ENCODE peak calls at places on chromosome 9, in seven cellular contexts. R is dorsolateral prefrontal cortex; P is uterus; H is colonic mucosa; X is upper lobe of right lung; A is CD8-positive, alpha-beta T cell; G is tibial artery. V is an unnamed sample.

GRCh38 chr9:34590376-34591090 is 1.0 kb upstream of the CNTFR start:
- DNase-seq in H (peak; percentile 65), G (peak; percentile 74), X (no peak), R (no peak), A (no peak), P (peak; percentile 29), V (peak; percentile 16)

GRCh38 chr9:85740821-85741111 is 988 bp downstream of the AGTPBP1 start:
- DNase-seq in R (no peak), H (no peak), P (no peak), G (no peak), A (no peak), X (no peak), V (no peak)

GRCh38 chr9:133386338-133386737 is 10.2 kb downstream of the STKLD1 start:
- DNase-seq in X (no peak), G (no peak), P (no peak), A (no peak), R (no peak), H (no peak), V (no peak)

GRCh38 chr9:106233116-106233515 is 538.8 kb downstream of the TMEM38B start:
- DNase-seq in G (no peak), P (no peak), R (no peak), A (no peak), X (no peak), H (no peak), V (no peak)

GRCh38 chr9:105881654-105882349 is 187.5 kb downstream of the TMEM38B start:
- DNase-seq in A (peak; percentile 69), X (peak; percentile 71), P (peak; percentile 24), G (no peak), R (peak; percentile 58), H (peak; percentile 59), V (peak; percentile 17)

GRCh38 chr9:137444106-137444790 is 3.1 kb upstream of the ENTPD8 start:
- DNase-seq in G (no peak), H (no peak), A (no peak), R (no peak), X (no peak), P (no peak), V (no peak)

GRCh38 chr9:107176701-107177100 is 106.4 kb upstream of the RAD23B start:
- DNase-seq in R (no peak), X (no peak), G (peak; percentile 67), P (peak; percentile 16), H (peak; percentile 20), A (no peak), V (no peak)

GRCh38 chr9:128276574-128277270 is 646 bp downstream of the SWI5 start:
- DNase-seq in A (no peak), G (no peak), X (no peak), H (peak; percentile 54), R (peak; percentile 25), P (peak; percentile 55), V (no peak)

GRCh38 chr9:128088253-128088945 is 20.4 kb downstream of the SLC25A25 start:
- DNase-seq in A (no peak), G (no peak), R (no peak), P (no peak), H (no peak), X (no peak), V (no peak)

GRCh38 chr9:134438204-134438788 is 112.0 kb downstream of the RXRA start:
- DNase-seq in G (no peak), X (peak; percentile 81), A (no peak), H (no peak), P (no peak), R (no peak), V (no peak)

GRCh38 chr9:132869266-132869665 is 8.8 kb downstream of the AK8 start:
- DNase-seq in R (no peak), H (no peak), P (no peak), G (no peak), X (no peak), A (no peak), V (no peak)

GRCh38 chr9:113873926-113874325 is 2.2 kb upstream of the ZNF618 start:
- DNase-seq in R (no peak), G (no peak), H (no peak), P (no peak), X (no peak), A (no peak), V (no peak)

GRCh38 chr9:113876806-113877236 is 712 bp downstream of the ZNF618 start:
- DNase-seq in P (no peak), H (no peak), G (no peak), A (no peak), X (no peak), R (no peak), V (no peak)

GRCh38 chr9:113875917-113876805 is at the start of gene ZNF618:
- DNase-seq in A (no peak), X (peak; percentile 68), G (peak; percentile 71), P (no peak), H (no peak), R (peak; percentile 25), V (peak; percentile 20)

GRCh38 chr9:113873446-113873845 is 2.7 kb upstream of the ZNF618 start:
- DNase-seq in P (no peak), R (no peak), A (no peak), X (no peak), H (no peak), G (no peak), V (no peak)

DNA sequence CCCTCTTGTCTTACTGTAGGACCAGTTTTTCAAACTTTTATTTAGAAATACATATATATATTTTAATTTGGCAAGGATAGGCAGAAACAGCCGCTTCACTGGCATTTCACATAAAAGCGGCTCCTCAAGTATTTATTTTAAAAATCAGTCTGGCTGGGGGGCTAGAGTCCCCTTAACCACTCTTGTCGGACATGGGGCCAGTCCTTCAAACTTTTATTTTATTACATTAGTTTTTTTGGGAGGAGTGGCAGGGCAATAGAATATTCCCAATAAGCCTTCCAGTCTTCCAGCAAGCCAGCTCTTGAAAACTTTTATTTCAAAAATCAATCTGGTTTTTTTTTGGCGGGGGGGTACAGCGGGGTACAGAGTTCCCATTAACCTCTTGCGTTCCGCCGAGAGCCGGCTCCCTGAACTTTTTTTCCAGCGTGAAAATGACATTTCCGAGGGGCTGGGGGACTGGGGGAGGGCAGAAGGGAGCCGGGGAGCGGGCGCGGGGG is 641 bp upstream of the ZNF618 start:
- DNase-seq in G (no peak), X (no peak), A (no peak), R (no peak), P (no peak), H (no peak), V (no peak)
- H3K4me3 ChIP-seq in G (peak overlapping the region; percentile 96), X (peak overlapping the region; percentile 39), A (no peak overlapping the region), R (no peak overlapping the region), P (peak overlapping the region; percentile 20), H (no peak overlapping the region), V (no peak overlapping the region)

DNA sequence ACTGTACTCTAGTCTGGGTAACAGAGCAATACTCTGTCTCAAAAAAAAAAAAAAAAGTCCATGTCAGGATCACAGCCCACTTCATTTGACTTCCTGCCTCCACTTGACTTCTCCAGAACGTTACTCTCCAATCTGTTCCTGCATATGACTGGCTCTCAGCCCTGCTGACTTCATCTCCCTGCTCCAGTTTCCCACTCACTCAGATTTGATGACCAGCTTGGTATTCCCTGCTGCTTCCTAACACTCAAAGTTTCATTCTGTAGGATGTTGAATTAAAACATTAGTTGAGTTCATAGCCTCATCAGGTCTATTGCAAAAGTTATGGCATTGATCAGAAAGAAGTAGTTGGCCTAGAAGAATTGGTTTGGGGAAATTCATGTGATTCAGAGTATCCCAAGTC is 52.3 kb downstream of the UGCG start:
- DNase-seq in G (no peak), X (no peak), A (no peak), P (no peak), H (no peak), R (no peak), V (no peak)
- H3K27me3 ChIP-seq in G (no peaks in the 10 kb centered on the region), X (no peaks in the 10 kb centered on the region), A (no peaks in the 10 kb centered on the region), P (no peaks in the 10 kb centered on the region), H (no peaks in the 10 kb centered on the region), R (no peaks in the 10 kb centered on the region), V (no peaks in the 10 kb centered on the region)

GRCh38 chr9:122815544-122815943 is 12.8 kb downstream of the PDCL start:
- DNase-seq in A (no peak), X (no peak), R (no peak), G (no peak), P (no peak), H (no peak), V (no peak)
- H3K4me3 ChIP-seq in A (peak overlapping the region; percentile 16), X (no peak overlapping the region), R (no peak overlapping the region), G (no peak overlapping the region), P (no peak overlapping the region), H (no peak overlapping the region), V (no peak overlapping the region)

GRCh38 chr9:135693265-135693664 is 6.0 kb downstream of the SOHLH1 start:
- DNase-seq in P (no peak), A (no peak), X (no peak), G (no peak), H (no peak), R (peak; percentile 65), V (no peak)
- H3K27me3 ChIP-seq in P (no peaks in the 10 kb centered on the region), A (no peaks in the 10 kb centered on the region), X (no peaks in the 10 kb centered on the region), G (peaks cover 50% of the 10 kb centered on the region), H (no peaks in the 10 kb centered on the region), R (no peaks in the 10 kb centered on the region), V (no peaks in the 10 kb centered on the region)